ENCODE peak calls at places on chromosome 15, in nine cellular contexts. N, Z, C, A, S, B, H, M and T are unnamed samples.

GRCh38 chr15:86203462-86203861 is 123.8 kb downstream of the AGBL1 start:
- DNase-seq in N (no peak), Z (no peak), C (no peak), A (no peak), S (no peak), B (no peak), H (no peak), M (no peak), T (no peak)

GRCh38 chr15:36959746-36960145 is 140.6 kb downstream of the MEIS2 start:
- DNase-seq in N (peak), Z (no peak), C (no peak), A (no peak), S (no peak), B (no peak), H (peak), M (no peak), T (no peak)

GRCh38 chr15:50624616-50625168 is 61.9 kb downstream of the TRPM7 start:
- DNase-seq in N (no peak), Z (no peak), C (no peak), A (no peak), S (no peak), B (no peak), H (no peak), M (no peak), T (no peak)

GRCh38 chr15:89119489-89120478 is 31.5 kb downstream of the ABHD2 start:
- DNase-seq in N (peak), Z (no peak), C (no peak), A (no peak), S (peak), B (no peak), H (peak), M (no peak), T (no peak)

GRCh38 chr15:99408236-99409096 is 157.2 kb downstream of the LRRC28 start:
- DNase-seq in N (no peak), Z (peak), C (no peak), A (no peak), S (peak), B (no peak), H (peak), M (no peak), T (no peak)

GRCh38 chr15:76201536-76202255 is 109.6 kb downstream of the ETFA start:
- DNase-seq in N (no peak), Z (peak), C (no peak), A (no peak), S (peak), B (no peak), H (no peak), M (no peak), T (no peak)

GRCh38 chr15:29470311-29470710 is 200.7 kb upstream of the NSMCE3 start:
- DNase-seq in N (peak), Z (no peak), C (no peak), A (no peak), S (no peak), B (no peak), H (no peak), M (no peak), T (peak)

GRCh38 chr15:23518104-23518503 is 47.4 kb upstream of the MKRN3 start:
- DNase-seq in N (no peak), Z (no peak), C (no peak), A (no peak), S (no peak), B (no peak), H (no peak), M (no peak), T (no peak)

GRCh38 chr15:70017796-70018195 is 79.9 kb downstream of the TLE3 start:
- DNase-seq in N (no peak), Z (no peak), C (no peak), A (no peak), S (no peak), B (no peak), H (no peak), M (no peak), T (no peak)

GRCh38 chr15:70014860-70015490 is 82.7 kb downstream of the TLE3 start:
- DNase-seq in N (no peak), Z (peak), C (no peak), A (no peak), S (peak), B (no peak), H (no peak), M (no peak), T (no peak)

GRCh38 chr15:70018646-70019600 is 78.8 kb downstream of the TLE3 start:
- DNase-seq in N (no peak), Z (no peak), C (no peak), A (no peak), S (peak), B (no peak), H (no peak), M (no peak), T (no peak)

GRCh38 chr15:70016511-70016994 is 81.2 kb downstream of the TLE3 start:
- DNase-seq in N (no peak), Z (no peak), C (no peak), A (no peak), S (peak), B (no peak), H (no peak), M (no peak), T (no peak)

GRCh38 chr15:70017025-70017424 is 80.7 kb downstream of the TLE3 start:
- DNase-seq in N (no peak), Z (no peak), C (no peak), A (no peak), S (peak), B (no peak), H (no peak), M (no peak), T (no peak)
- H3K4me3 ChIP-seq in N (no peak), Z (no peak), C (no peak), A (no peak), S (no peak), B (no peak), H (no peak), M (no peak), T (no peak)

DNA sequence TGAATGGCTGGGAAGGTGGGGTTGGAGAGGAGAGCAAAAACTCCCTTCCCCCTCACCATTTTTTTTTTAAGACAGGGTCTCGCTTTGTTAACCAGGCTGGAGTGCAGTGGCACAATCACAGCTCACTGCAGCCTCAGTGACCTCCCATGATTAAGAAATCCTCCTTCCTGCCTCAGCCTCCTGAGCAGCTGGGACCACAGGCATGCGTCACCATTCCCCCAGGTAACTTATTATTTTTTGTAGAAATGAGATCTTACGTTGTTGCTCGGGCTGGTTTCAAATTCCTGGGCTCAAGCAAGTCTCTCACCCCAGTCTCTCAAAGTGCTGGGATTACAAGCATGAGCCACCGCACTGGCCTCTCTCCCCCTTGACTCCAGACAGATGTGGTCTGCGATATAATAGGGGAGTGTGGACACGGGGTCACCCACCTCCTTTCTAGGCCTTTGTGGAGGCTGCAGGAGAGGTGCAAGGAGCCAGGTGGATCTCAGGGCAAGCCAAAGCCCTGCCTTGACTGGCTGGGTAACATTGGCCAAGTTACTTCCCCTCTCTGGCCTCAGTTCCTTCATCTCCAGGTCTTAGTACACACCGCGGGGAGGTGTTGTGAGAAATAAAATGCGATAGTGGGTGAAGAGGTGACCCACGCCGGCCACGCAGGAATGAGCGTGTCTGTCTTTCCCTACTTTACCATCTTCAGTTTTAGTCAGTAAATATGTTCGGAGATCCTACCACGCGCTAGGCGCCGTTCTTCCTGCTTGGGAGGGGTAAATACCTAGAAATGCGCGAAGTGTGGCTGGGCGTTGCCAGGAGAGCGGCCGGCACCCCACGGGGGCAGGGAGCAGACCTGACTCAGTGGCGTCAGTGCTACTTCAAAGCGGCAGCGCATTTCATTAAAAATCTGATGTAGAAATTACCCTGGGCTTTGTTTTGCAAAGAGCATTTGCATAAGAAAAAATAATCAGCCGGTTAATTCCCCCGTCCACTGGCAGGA is 20.2 kb upstream of the CORO2B start:
- DNase-seq in N (peak), Z (no peak), C (no peak), A (peak), S (peak), B (no peak), H (peak), M (no peak), T (no peak)
- H3K4me3 ChIP-seq in N (peak), Z (peak), C (peak), A (peak), S (peak), B (peak), H (peak), M (no peak), T (no peak)

DNA sequence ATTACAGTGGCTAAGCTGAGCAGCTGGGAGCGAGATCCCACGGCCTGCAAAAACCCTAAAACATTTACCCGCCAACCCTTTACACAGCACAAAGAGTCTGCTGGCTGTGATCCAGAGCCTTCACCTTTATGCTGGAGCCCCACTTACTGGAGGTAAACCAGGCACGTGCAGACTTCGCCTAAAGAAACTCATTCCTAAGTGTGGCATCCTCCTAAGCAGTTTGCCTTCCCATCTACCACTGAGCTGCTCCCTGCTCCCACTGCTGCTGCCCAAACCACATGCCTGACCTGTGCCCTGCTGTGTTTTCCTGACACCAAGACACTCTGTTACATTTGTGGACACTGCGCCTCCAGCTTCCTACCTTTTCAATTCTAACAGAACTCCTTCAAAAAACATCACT is 53.0 kb downstream of the CHSY1 start:
- DNase-seq in N (no peak), Z (no peak), C (no peak), A (no peak), S (no peak), B (no peak), H (no peak), M (no peak), T (no peak)
- H3K4me3 ChIP-seq in N (no peak), Z (no peak), C (no peak), A (no peak), S (no peak), B (no peak), H (no peak), M (no peak), T (no peak)

DNA sequence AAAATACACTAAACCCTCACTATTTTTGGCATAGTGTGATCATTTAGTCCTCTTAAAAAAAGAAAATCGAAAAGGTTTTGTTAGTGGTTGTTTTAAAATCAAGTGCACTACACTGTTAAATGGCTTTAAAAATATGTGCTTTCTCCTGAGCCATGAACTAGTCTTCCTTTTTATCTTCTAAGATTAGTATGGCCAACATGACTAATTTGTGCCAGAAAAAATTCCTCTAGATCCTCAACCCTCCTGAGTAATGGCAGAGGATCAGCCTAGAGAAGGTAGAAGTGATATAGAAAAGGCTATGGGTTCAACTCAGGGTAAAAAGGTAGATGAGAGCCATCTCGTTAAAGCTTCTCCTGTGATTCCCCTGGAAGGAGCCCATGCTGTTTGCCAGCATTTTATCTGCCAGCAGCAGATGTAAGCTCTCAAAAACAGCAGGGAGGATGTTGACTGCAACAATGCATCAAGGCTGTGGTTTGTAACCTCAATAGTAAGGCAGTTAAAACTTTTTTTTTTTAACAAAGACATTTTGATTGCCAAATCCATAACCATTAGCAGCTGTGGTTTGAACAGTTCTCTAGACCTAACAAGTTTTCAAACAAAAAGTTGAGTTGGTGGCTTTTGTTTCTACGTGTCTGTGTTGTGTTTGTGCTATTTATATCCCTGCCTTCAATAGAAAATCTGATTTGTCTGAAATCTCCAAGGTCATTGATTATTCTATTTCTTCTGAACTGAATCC is 30.2 kb upstream of the ZNF609 start:
- DNase-seq in N (no peak), Z (no peak), C (no peak), A (no peak), S (peak), B (peak), H (no peak), M (no peak), T (no peak)
- H3K4me3 ChIP-seq in N (no peak), Z (no peak), C (no peak), A (no peak), S (no peak), B (peak), H (no peak), M (no peak), T (no peak)

DNA sequence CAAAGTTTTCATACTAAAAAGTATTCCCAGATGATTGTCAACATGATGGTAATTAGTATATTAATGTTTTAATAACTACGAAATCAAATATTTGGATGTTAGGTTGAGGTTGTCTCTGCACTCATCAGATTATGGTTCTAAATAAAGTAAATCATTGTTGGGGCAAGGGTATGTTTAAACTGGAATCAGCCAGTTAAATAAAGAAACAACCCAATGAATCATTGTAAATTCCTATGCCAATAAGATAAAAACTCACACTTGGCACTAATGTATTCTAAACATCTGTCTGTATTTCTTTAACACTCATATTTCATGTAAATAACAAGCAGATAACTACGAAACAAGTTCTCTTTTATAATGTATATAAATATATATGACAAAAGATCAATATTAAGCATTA is 92.7 kb downstream of the PEAK1 start:
- DNase-seq in N (no peak), Z (no peak), C (no peak), A (no peak), S (no peak), B (no peak), H (no peak), M (no peak), T (peak)
- H3K4me3 ChIP-seq in N (no peak), Z (no peak), C (no peak), A (no peak), S (no peak), B (no peak), H (no peak), M (no peak), T (no peak)

GRCh38 chr15:74408385-74408784 is 25.4 kb downstream of the SEMA7A start:
- DNase-seq in N (no peak), Z (no peak), C (no peak), A (no peak), S (no peak), B (no peak), H (no peak), M (no peak), T (no peak)
- H3K4me3 ChIP-seq in N (no peak), Z (no peak), C (no peak), A (no peak), S (no peak), B (no peak), H (no peak), M (no peak), T (no peak)

DNA sequence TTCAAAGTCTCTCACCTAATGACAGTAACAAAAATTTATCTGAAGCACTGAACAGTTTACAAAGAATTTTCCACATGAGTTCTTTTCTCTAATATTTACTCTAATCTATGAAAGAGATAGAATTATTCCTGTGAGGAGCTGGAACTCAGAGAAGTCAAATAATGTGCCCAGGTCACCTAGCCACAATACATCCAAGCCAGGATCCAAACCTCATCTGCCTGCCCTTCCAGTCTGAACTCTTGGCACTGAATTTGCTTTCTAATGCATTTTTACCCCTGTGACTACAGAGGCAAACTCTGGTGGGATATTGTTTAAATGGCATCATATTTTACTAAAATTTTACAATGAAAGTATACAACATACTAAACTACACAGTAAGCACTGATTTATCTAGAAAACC is 191.4 kb upstream of the RORA start:
- DNase-seq in N (no peak), Z (no peak), C (no peak), A (no peak), S (no peak), B (no peak), H (no peak), M (no peak), T (no peak)
- H3K4me3 ChIP-seq in N (no peak), Z (no peak), C (no peak), A (no peak), S (no peak), B (no peak), H (no peak), M (no peak), T (no peak)

DNA sequence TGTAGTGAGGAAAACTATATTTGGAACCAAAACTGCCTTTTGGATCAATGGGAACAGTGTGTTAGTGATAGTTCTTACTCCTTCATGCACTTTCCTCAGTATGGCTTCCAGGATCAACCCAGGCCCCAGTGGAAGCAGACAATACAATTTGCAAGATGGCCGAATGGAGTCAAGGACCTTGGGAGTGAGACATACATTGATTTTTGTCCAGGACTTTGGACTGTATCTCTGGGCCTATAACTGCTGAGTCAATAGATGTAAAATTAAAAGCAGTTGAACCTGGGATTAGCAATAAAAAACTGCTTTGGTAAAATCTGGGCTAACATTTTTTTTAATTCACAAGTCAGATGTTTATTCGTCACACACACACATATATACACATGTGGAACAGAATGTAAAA is 1.8 kb downstream of the ARRDC4 start:
- DNase-seq in N (no peak), Z (no peak), C (no peak), A (no peak), S (no peak), B (no peak), H (no peak), M (no peak), T (no peak)
- H3K4me3 ChIP-seq in N (peak), Z (peak), C (peak), A (peak), S (peak), B (no peak), H (peak), M (peak), T (peak)

DNA sequence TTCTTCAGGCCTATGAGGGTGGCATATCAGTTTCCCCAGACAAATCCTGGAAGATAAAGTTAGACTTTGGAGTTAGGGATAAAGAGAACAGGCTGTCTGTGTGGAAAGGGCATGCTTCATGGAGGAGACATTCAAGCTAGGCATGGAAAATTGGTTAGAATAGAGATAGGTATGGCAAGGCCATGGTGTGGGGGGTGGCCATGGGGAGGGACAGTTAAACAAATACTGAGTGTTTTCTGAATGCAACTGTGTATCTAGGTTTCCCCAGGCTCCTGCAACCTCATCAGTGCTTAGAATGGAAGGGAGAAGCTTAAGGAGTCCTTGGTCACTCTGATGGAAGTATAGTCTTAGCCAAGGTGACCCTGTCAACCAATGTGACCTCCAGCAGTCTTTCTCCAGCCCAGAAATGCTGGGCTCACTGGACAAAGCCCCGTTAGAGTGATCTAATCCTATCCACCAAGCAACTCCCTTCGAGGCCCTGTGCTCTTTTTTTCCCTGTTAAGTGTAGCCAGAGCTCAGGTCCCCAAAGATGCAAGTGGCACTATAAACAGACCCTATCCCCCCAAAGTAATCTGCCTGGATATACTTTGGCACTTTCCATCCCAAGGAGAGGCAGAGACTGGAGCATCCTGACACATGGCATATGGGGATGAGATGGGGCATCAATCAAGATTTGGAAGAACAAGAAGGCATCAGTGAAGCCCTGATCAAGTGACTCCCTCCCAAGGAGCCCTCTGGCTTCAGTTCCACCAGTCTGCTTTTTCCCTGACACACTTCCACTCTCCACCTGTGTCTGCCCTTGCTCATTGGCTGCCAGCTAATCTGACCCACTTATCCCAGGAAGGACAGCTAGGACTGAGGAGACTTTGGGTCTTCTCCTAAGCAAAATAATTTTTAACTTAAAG is 5.6 kb upstream of the PKM start:
- DNase-seq in N (peak), Z (no peak), C (no peak), A (no peak), S (no peak), B (no peak), H (no peak), M (no peak), T (no peak)
- H3K4me3 ChIP-seq in N (no peak), Z (no peak), C (no peak), A (peak), S (no peak), B (no peak), H (peak), M (peak), T (no peak)

GRCh38 chr15:96409231-96410138 is 79.0 kb downstream of the NR2F2 start:
- DNase-seq in N (no peak), Z (no peak), C (no peak), A (no peak), S (peak), B (no peak), H (peak), M (no peak), T (no peak)
- H3K4me3 ChIP-seq in N (no peak), Z (peak), C (peak), A (peak), S (peak), B (no peak), H (peak), M (no peak), T (no peak)